ENCODE peak calls at places on chromosomes 7 and 10, in five cellular contexts. C is activated gamma-delta T cell treated with anti-CD3 and anti-CD28 coated beads, Interleukin-2, amount 50 U/mL, for 16 hours; K is mucosa of descending colon; O is stimulated activated CD8-positive, alpha-beta memory T cell treated with anti-CD3 and anti-CD28 coated beads, Interleukin-2, amount 100 ng/mL, for 1 hour; W is endothelial cell. A is an unnamed sample.

GRCh38 chr7:147492621-147493020 is 1097.9 kb upstream of the C7orf33 start:
- DNase-seq in W (no peak), C (no peak), O (no peak), K (no peak), A (no peak)

GRCh38 chr10:65570143-65571010 is 1355.5 kb upstream of the LRRTM3 start:
- DNase-seq in C (no peak), O (no peak), K (peak), W (peak), A (peak)

GRCh38 chr7:35752727-35753126 is 48.1 kb upstream of the SEPTIN7 start:
- DNase-seq in C (no peak), W (no peak), O (no peak), K (no peak), A (no peak)

GRCh38 chr7:122803323-122803722 is 82.9 kb downstream of the CADPS2 start:
- DNase-seq in W (peak), K (no peak), O (no peak), C (no peak), A (no peak)

GRCh38 chr10:24318517-24318916 is 109.6 kb downstream of the KIAA1217 start:
- DNase-seq in O (no peak), K (no peak), W (no peak), C (no peak), A (no peak)

GRCh38 chr10:69337312-69338132 is 59.2 kb downstream of the HK1 start:
- DNase-seq in O (no peak), C (no peak), W (no peak), K (no peak), A (peak)

GRCh38 chr10:119337796-119338432 is 130.5 kb downstream of the GRK5 start:
- DNase-seq in O (no peak), K (no peak), C (no peak), W (peak), A (no peak)

GRCh38 chr10:60967260-60967659 is 23.3 kb upstream of the RHOBTB1 start:
- DNase-seq in W (no peak), K (no peak), C (no peak), O (no peak), A (no peak)

GRCh38 chr10:43258032-43258921 is 8.6 kb downstream of the RASGEF1A start:
- DNase-seq in K (no peak), C (no peak), O (no peak), W (no peak), A (no peak)

GRCh38 chr10:30940279-30940678 is 91.4 kb downstream of the ZNF438 start:
- DNase-seq in W (no peak), C (no peak), O (no peak), K (no peak), A (no peak)

GRCh38 chr10:48551796-48552591 is 52.9 kb downstream of the ARHGAP22 start:
- DNase-seq in W (peak), C (no peak), O (no peak), K (no peak), A (no peak)

GRCh38 chr10:122962405-122962804 is 8.4 kb upstream of the C10orf88 start:
- DNase-seq in W (no peak), C (no peak), K (no peak), O (no peak), A (no peak)

GRCh38 chr7:56447864-56448693 is 331.9 kb upstream of the NUPR2 start:
- DNase-seq in C (no peak), K (no peak), W (no peak), O (no peak), A (no peak)

GRCh38 chr7:111895049-111895448 is 311.1 kb downstream of the DOCK4 start:
- DNase-seq in O (no peak), K (no peak), W (no peak), C (no peak), A (no peak)

GRCh38 chr10:45500304-45500703 is 126.3 kb downstream of the ALOX5 start:
- DNase-seq in W (no peak), O (no peak), K (no peak), C (no peak), A (no peak)

GRCh38 chr7:17622443-17622842 is 317.9 kb downstream of the SNX13 start:
- DNase-seq in W (no peak), O (no peak), K (no peak), C (no peak), A (no peak)

GRCh38 chr7:44212018-44212417 is 11.2 kb downstream of the YKT6 start:
- DNase-seq in K (no peak), C (no peak), W (no peak), O (no peak), A (no peak)

GRCh38 chr7:116522247-116522646 is 2.6 kb upstream of the CAV1 start:
- DNase-seq in W (no peak), C (no peak), O (no peak), K (no peak), A (peak)